ENCODE peak calls at places on chromosomes 11 and 22, in ten cellular contexts. J, Q, N, D, T, B, E, C, L and G are unnamed samples.

GRCh38 chr11:120009938-120010337 is 128.0 kb downstream of the TRIM29 start:
- DNase-seq in N (no peak), J (no peak), L (no peak), Q (no peak), T (no peak), D (no peak), E (no peak), C (no peak), B (no peak), G (no peak)

GRCh38 chr11:125588505-125588904 is 4.1 kb upstream of the STT3A start:
- DNase-seq in N (no peak), J (no peak), Q (no peak), C (no peak), B (no peak), E (no peak), L (no peak), D (no peak), T (no peak), G (no peak)

GRCh38 chr11:74948898-74949747 is at the start of the genes SPCS2 and XRRA1:
- DNase-seq in Q (peak; percentile 99), N (peak; percentile 97), T (peak; percentile 97), E (peak; percentile 98), C (peak; percentile 98), J (peak; percentile 91), B (peak; percentile 94), L (peak; percentile 97), D (peak; percentile 93), G (peak; percentile 95)

GRCh38 chr11:107957109-107957588 is 28.9 kb downstream of the RAB39A start:
- DNase-seq in C (peak; percentile 51), N (no peak), L (no peak), T (no peak), Q (peak; percentile 40), J (no peak), E (no peak), B (no peak), D (peak; percentile 13), G (peak; percentile 53)

GRCh38 chr22:33492210-33492651 is 428.0 kb downstream of the LARGE1 start:
- DNase-seq in E (no peak), L (no peak), T (no peak), N (no peak), C (no peak), D (no peak), B (peak; percentile 30), J (no peak), Q (peak; percentile 2), G (no peak)

GRCh38 chr11:18775492-18776292 is 15.9 kb downstream of the PTPN5 start:
- DNase-seq in T (no peak), Q (peak; percentile 46), N (peak; percentile 65), B (peak; percentile 86), C (peak; percentile 78), D (no peak), L (peak; percentile 62), E (peak; percentile 93), J (no peak), G (no peak)

GRCh38 chr11:75240381-75241035 is at the start of gene TPBGL:
- DNase-seq in L (no peak), E (peak; percentile 65), N (no peak), J (no peak), Q (peak; percentile 17), D (no peak), B (peak; percentile 30), C (no peak), T (peak; percentile 57), G (no peak)

GRCh38 chr22:47574551-47574950 is 812.1 kb downstream of the TBC1D22A start:
- DNase-seq in L (no peak), E (no peak), C (no peak), J (no peak), D (no peak), T (no peak), Q (no peak), B (no peak), N (no peak), G (no peak)

GRCh38 chr22:44394246-44395115 is 81.7 kb upstream of the SHISAL1 start:
- DNase-seq in L (no peak), D (no peak), Q (no peak), J (no peak), E (no peak), B (no peak), T (peak; percentile 5), C (no peak), N (no peak), G (no peak)

GRCh38 chr22:24146190-24146616 is 35.1 kb upstream of the SUSD2 start:
- DNase-seq in D (peak; percentile 53), L (no peak), N (peak; percentile 22), B (peak; percentile 44), Q (peak; percentile 72), T (peak; percentile 45), E (peak; percentile 66), J (peak; percentile 75), C (peak; percentile 50), G (no peak)

GRCh38 chr11:115338476-115338875 is 165.7 kb downstream of the CADM1 start:
- DNase-seq in C (peak; percentile 3), N (no peak), E (no peak), Q (no peak), B (no peak), J (no peak), T (no peak), L (no peak), D (no peak), G (no peak)

GRCh38 chr11:65497141-65498041 is 1.5 kb upstream of the MALAT1 start:
- DNase-seq in C (peak; percentile 98), N (peak; percentile 74), B (peak; percentile 99), L (peak; percentile 99), E (peak; percentile 98), T (peak; percentile 99), Q (peak; percentile 100), J (no peak), D (peak; percentile 93), G (peak; percentile 90)

GRCh38 chr22:29377979-29378378 is 10.4 kb downstream of the AP1B1 start:
- DNase-seq in D (no peak), J (no peak), L (no peak), C (no peak), T (no peak), B (no peak), Q (no peak), E (no peak), N (no peak), G (no peak)

GRCh38 chr22:21629262-21630149 is at the start of gene YDJC:
- DNase-seq in D (peak; percentile 49), T (peak; percentile 94), J (no peak), L (peak; percentile 94), B (peak; percentile 98), N (peak; percentile 76), E (peak; percentile 97), C (peak; percentile 94), Q (peak; percentile 95), G (peak; percentile 71)

GRCh38 chr11:121444508-121444907 is 7.6 kb upstream of the SORL1 start:
- DNase-seq in T (no peak), J (no peak), B (no peak), D (no peak), N (no peak), L (no peak), Q (no peak), C (no peak), E (no peak), G (no peak)

GRCh38 chr11:121448431-121448941 is 3.6 kb upstream of the SORL1 start:
- DNase-seq in N (no peak), T (no peak), L (no peak), Q (no peak), B (no peak), J (no peak), E (no peak), C (no peak), D (no peak), G (no peak)

GRCh38 chr11:121445071-121445768 is 6.9 kb upstream of the SORL1 start:
- DNase-seq in D (no peak), T (no peak), N (no peak), C (no peak), J (no peak), B (no peak), Q (no peak), E (no peak), L (no peak), G (no peak)

GRCh38 chr11:121449123-121449522 is 3.0 kb upstream of the SORL1 start:
- DNase-seq in N (no peak), J (no peak), B (no peak), D (no peak), T (no peak), C (no peak), L (no peak), Q (no peak), E (no peak), G (no peak)

DNA sequence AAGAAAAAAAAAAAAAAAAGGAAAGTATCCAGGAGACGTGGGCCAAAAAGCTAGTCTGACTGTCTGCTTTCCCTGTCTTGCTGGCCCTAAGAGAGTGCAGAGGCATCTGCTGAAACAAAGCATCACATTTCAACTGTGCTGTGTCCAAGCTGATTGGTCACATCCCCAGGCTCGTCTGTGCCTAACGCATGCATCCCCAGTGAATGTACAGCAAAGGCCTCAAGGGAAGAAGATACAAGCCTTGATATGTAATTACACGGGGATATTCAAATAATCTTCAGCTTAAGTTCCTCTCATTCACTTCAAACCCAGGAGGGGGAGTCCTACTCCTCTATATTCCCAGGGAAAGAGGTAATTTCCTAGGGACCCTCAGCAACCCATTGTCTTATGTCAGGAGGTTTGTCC is 5.4 kb upstream of the SORL1 start:
- DNase-seq in D (no peak), E (no peak), J (peak; percentile 29), L (no peak), Q (no peak), T (no peak), B (no peak), C (no peak), N (no peak), G (no peak)
- TF ChIP-seq CTCF in D (peak; percentile 24), E (no peak), J (no peak), L (no peak), Q (no peak), T (peak; percentile 9), B (no peak), C (peak; percentile 18), N (peak; percentile 21), G (no peak)

GRCh38 chr11:121119444-121119843 is 18.4 kb downstream of the TECTA start:
- DNase-seq in L (no peak), J (no peak), E (no peak), C (no peak), T (no peak), N (no peak), D (no peak), Q (no peak), B (no peak), G (no peak)
- TF ChIP-seq CTCF in L (no peak), J (no peak), E (no peak), C (no peak), T (no peak), N (no peak), D (no peak), Q (no peak), B (no peak), G (no peak)

DNA sequence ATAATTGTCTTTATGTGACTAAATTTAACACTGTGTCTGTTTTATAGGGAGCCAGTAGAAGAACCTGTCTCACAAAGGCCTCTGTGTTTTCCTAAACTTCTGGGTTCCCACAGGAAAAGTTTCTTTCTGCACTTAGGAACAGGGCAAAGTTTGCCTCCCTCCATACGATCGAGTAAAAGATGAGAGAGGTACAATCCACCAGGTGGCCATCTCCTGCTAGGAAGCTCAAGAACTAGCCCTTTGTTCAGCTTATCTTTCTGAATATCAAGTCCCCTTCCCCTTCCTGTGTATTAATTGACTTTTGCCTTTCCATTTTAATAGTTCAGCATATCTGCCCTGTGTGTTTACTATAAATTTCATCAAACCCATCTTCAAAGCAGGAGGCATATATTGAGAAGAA is 18.0 kb downstream of the CSNK2A3 start:
- DNase-seq in L (no peak), D (no peak), E (no peak), J (no peak), N (no peak), C (no peak), T (no peak), B (no peak), Q (no peak), G (no peak)
- TF ChIP-seq CTCF in L (no peak), D (no peak), E (no peak), J (no peak), N (no peak), C (no peak), T (no peak), B (no peak), Q (no peak), G (no peak)

GRCh38 chr11:69704508-69705245 is 855 bp upstream of the FGF19 start:
- DNase-seq in E (peak; percentile 94), D (no peak), B (peak; percentile 64), Q (peak; percentile 16), C (no peak), J (no peak), T (no peak), N (peak; percentile 60), L (no peak), G (no peak)
- TF ChIP-seq CTCF in E (no peak), D (peak; percentile 53), B (peak; percentile 56), Q (peak; percentile 37), C (no peak), J (peak; percentile 57), T (no peak), N (peak; percentile 89), L (no peak), G (peak; percentile 44)